ENCODE peak calls at places on chromosomes 3 and 15, in eight cellular contexts. One of them, this sample, is unnamed.

GRCh38 chr3:159733194-159733860 is 255.3 kb upstream of the IL12A start:
- DNase-seq in progenitor cell of endocrine pancreas: no peak
- DNase-seq in fibroblast of villous mesenchyme: peak
- DNase-seq in astrocyte of the cerebellum: peak
- DNase-seq in stomach: no peak
- DNase-seq in PC-9: peak
- DNase-seq in K562: no peak
- DNase-seq in thoracic aorta: no peak
- DNase-seq in this sample: no peak

GRCh38 chr15:42102646-42103235 is 8.4 kb upstream of the PLA2G4D start:
- DNase-seq in progenitor cell of endocrine pancreas: no peak
- DNase-seq in fibroblast of villous mesenchyme: peak
- DNase-seq in astrocyte of the cerebellum: peak
- DNase-seq in stomach: no peak
- DNase-seq in PC-9: no peak
- DNase-seq in K562: no peak
- DNase-seq in thoracic aorta: no peak
- DNase-seq in this sample: no peak

GRCh38 chr3:138434875-138435772 is 708 bp downstream of the ESYT3 start:
- DNase-seq in progenitor cell of endocrine pancreas: no peak
- DNase-seq in fibroblast of villous mesenchyme: no peak
- DNase-seq in astrocyte of the cerebellum: no peak
- DNase-seq in stomach: no peak
- DNase-seq in PC-9: peak
- DNase-seq in K562: no peak
- DNase-seq in thoracic aorta: no peak
- DNase-seq in this sample: no peak

GRCh38 chr15:48537277-48538113 is 108.0 kb downstream of the FBN1 start:
- DNase-seq in progenitor cell of endocrine pancreas: no peak
- DNase-seq in fibroblast of villous mesenchyme: no peak
- DNase-seq in astrocyte of the cerebellum: no peak
- DNase-seq in stomach: no peak
- DNase-seq in PC-9: no peak
- DNase-seq in K562: no peak
- DNase-seq in thoracic aorta: no peak
- DNase-seq in this sample: no peak

GRCh38 chr3:134794323-134794722 is 737 bp upstream of the EPHB1 start:
- DNase-seq in progenitor cell of endocrine pancreas: no peak
- DNase-seq in fibroblast of villous mesenchyme: no peak
- DNase-seq in astrocyte of the cerebellum: no peak
- DNase-seq in stomach: no peak
- DNase-seq in PC-9: no peak
- DNase-seq in K562: no peak
- DNase-seq in thoracic aorta: no peak
- DNase-seq in this sample: no peak

GRCh38 chr3:116394365-116394764 is 50.9 kb downstream of the LSAMP start:
- DNase-seq in progenitor cell of endocrine pancreas: no peak
- DNase-seq in fibroblast of villous mesenchyme: no peak
- DNase-seq in astrocyte of the cerebellum: no peak
- DNase-seq in stomach: no peak
- DNase-seq in PC-9: no peak
- DNase-seq in K562: no peak
- DNase-seq in thoracic aorta: no peak
- DNase-seq in this sample: no peak

GRCh38 chr15:99440029-99440428 is 125.8 kb upstream of the MEF2A start:
- DNase-seq in progenitor cell of endocrine pancreas: no peak
- DNase-seq in fibroblast of villous mesenchyme: no peak
- DNase-seq in astrocyte of the cerebellum: no peak
- DNase-seq in stomach: peak
- DNase-seq in PC-9: no peak
- DNase-seq in K562: no peak
- DNase-seq in thoracic aorta: no peak
- DNase-seq in this sample: no peak

GRCh38 chr3:192887701-192888100 is 30.0 kb downstream of the MB21D2 start:
- DNase-seq in progenitor cell of endocrine pancreas: no peak
- DNase-seq in fibroblast of villous mesenchyme: no peak
- DNase-seq in astrocyte of the cerebellum: no peak
- DNase-seq in stomach: no peak
- DNase-seq in PC-9: no peak
- DNase-seq in K562: no peak
- DNase-seq in thoracic aorta: no peak
- DNase-seq in this sample: no peak

GRCh38 chr3:40321818-40322217 is 12.3 kb downstream of the EIF1B start:
- DNase-seq in progenitor cell of endocrine pancreas: no peak
- DNase-seq in fibroblast of villous mesenchyme: no peak
- DNase-seq in astrocyte of the cerebellum: no peak
- DNase-seq in stomach: no peak
- DNase-seq in PC-9: no peak
- DNase-seq in K562: no peak
- DNase-seq in thoracic aorta: no peak
- DNase-seq in this sample: no peak

GRCh38 chr3:99978221-99978620 is 136.1 kb downstream of the FILIP1L start:
- DNase-seq in progenitor cell of endocrine pancreas: no peak
- DNase-seq in fibroblast of villous mesenchyme: no peak
- DNase-seq in astrocyte of the cerebellum: no peak
- DNase-seq in stomach: no peak
- DNase-seq in PC-9: no peak
- DNase-seq in K562: no peak
- DNase-seq in thoracic aorta: no peak
- DNase-seq in this sample: no peak

GRCh38 chr3:172305552-172305951 is 142.7 kb downstream of the GHSR start:
- DNase-seq in progenitor cell of endocrine pancreas: no peak
- DNase-seq in fibroblast of villous mesenchyme: peak
- DNase-seq in astrocyte of the cerebellum: no peak
- DNase-seq in stomach: no peak
- DNase-seq in PC-9: peak
- DNase-seq in K562: no peak
- DNase-seq in thoracic aorta: no peak
- DNase-seq in this sample: no peak

GRCh38 chr15:71804226-71804625 is 6.1 kb upstream of the NR2E3 start:
- DNase-seq in progenitor cell of endocrine pancreas: no peak
- DNase-seq in fibroblast of villous mesenchyme: no peak
- DNase-seq in astrocyte of the cerebellum: no peak
- DNase-seq in stomach: no peak
- DNase-seq in PC-9: no peak
- DNase-seq in K562: no peak
- DNase-seq in thoracic aorta: no peak
- DNase-seq in this sample: no peak

GRCh38 chr3:105537371-105538075 is 170.8 kb downstream of the ALCAM start:
- DNase-seq in progenitor cell of endocrine pancreas: no peak
- DNase-seq in fibroblast of villous mesenchyme: no peak
- DNase-seq in astrocyte of the cerebellum: no peak
- DNase-seq in stomach: no peak
- DNase-seq in PC-9: no peak
- DNase-seq in K562: no peak
- DNase-seq in thoracic aorta: no peak
- DNase-seq in this sample: no peak

GRCh38 chr15:28914483-28915023 is 28.8 kb downstream of the APBA2 start:
- DNase-seq in progenitor cell of endocrine pancreas: no peak
- DNase-seq in fibroblast of villous mesenchyme: no peak
- DNase-seq in astrocyte of the cerebellum: no peak
- DNase-seq in stomach: no peak
- DNase-seq in PC-9: no peak
- DNase-seq in K562: peak
- DNase-seq in thoracic aorta: no peak
- DNase-seq in this sample: no peak

GRCh38 chr15:28914046-28914445 is 28.3 kb downstream of the APBA2 start:
- DNase-seq in progenitor cell of endocrine pancreas: no peak
- DNase-seq in fibroblast of villous mesenchyme: no peak
- DNase-seq in astrocyte of the cerebellum: no peak
- DNase-seq in stomach: no peak
- DNase-seq in PC-9: no peak
- DNase-seq in K562: no peak
- DNase-seq in thoracic aorta: no peak
- DNase-seq in this sample: no peak

GRCh38 chr15:28912422-28912821 is 26.6 kb downstream of the APBA2 start:
- DNase-seq in progenitor cell of endocrine pancreas: no peak
- DNase-seq in fibroblast of villous mesenchyme: peak
- DNase-seq in astrocyte of the cerebellum: no peak
- DNase-seq in stomach: no peak
- DNase-seq in PC-9: no peak
- DNase-seq in K562: peak
- DNase-seq in thoracic aorta: no peak
- DNase-seq in this sample: no peak

GRCh38 chr15:28911295-28911979 is 25.7 kb downstream of the APBA2 start:
- DNase-seq in progenitor cell of endocrine pancreas: no peak
- DNase-seq in fibroblast of villous mesenchyme: no peak
- DNase-seq in astrocyte of the cerebellum: no peak
- DNase-seq in stomach: no peak
- DNase-seq in PC-9: no peak
- DNase-seq in K562: peak
- DNase-seq in thoracic aorta: no peak
- DNase-seq in this sample: no peak

GRCh38 chr15:28913171-28913765 is 27.5 kb downstream of the APBA2 start:
- DNase-seq in progenitor cell of endocrine pancreas: no peak
- DNase-seq in fibroblast of villous mesenchyme: no peak
- DNase-seq in astrocyte of the cerebellum: no peak
- DNase-seq in stomach: no peak
- DNase-seq in PC-9: no peak
- DNase-seq in K562: no peak
- DNase-seq in thoracic aorta: no peak
- DNase-seq in this sample: no peak
- TF ChIP-seq CTCF in progenitor cell of endocrine pancreas: peak
- TF ChIP-seq CTCF in fibroblast of villous mesenchyme: peak
- TF ChIP-seq CTCF in astrocyte of the cerebellum: peak
- TF ChIP-seq CTCF in stomach: no peak
- TF ChIP-seq CTCF in PC-9: no peak
- TF ChIP-seq CTCF in K562: peak
- TF ChIP-seq CTCF in thoracic aorta: no peak
- TF ChIP-seq CTCF in this sample: no peak

GRCh38 chr3:182622241-182622545 is 171.1 kb upstream of the ATP11B start:
- DNase-seq in progenitor cell of endocrine pancreas: no peak
- DNase-seq in fibroblast of villous mesenchyme: no peak
- DNase-seq in astrocyte of the cerebellum: no peak
- DNase-seq in stomach: no peak
- DNase-seq in PC-9: no peak
- DNase-seq in K562: no peak
- DNase-seq in thoracic aorta: no peak
- DNase-seq in this sample: no peak
- TF ChIP-seq CTCF in progenitor cell of endocrine pancreas: no peak
- TF ChIP-seq CTCF in fibroblast of villous mesenchyme: no peak
- TF ChIP-seq CTCF in astrocyte of the cerebellum: no peak
- TF ChIP-seq CTCF in stomach: no peak
- TF ChIP-seq CTCF in PC-9: no peak
- TF ChIP-seq CTCF in K562: no peak
- TF ChIP-seq CTCF in thoracic aorta: no peak
- TF ChIP-seq CTCF in this sample: no peak

GRCh38 chr3:123154346-123154985 is 47.3 kb upstream of the SEC22A start:
- DNase-seq in progenitor cell of endocrine pancreas: no peak
- DNase-seq in fibroblast of villous mesenchyme: no peak
- DNase-seq in astrocyte of the cerebellum: no peak
- DNase-seq in stomach: no peak
- DNase-seq in PC-9: no peak
- DNase-seq in K562: no peak
- DNase-seq in thoracic aorta: no peak
- DNase-seq in this sample: no peak

GRCh38 chr3:123152656-123153055 is 49.1 kb upstream of the SEC22A start:
- DNase-seq in progenitor cell of endocrine pancreas: no peak
- DNase-seq in fibroblast of villous mesenchyme: no peak
- DNase-seq in astrocyte of the cerebellum: no peak
- DNase-seq in stomach: no peak
- DNase-seq in PC-9: no peak
- DNase-seq in K562: no peak
- DNase-seq in thoracic aorta: no peak
- DNase-seq in this sample: no peak

GRCh38 chr3:123153821-123154323 is 47.9 kb upstream of the SEC22A start:
- DNase-seq in progenitor cell of endocrine pancreas: no peak
- DNase-seq in fibroblast of villous mesenchyme: no peak
- DNase-seq in astrocyte of the cerebellum: no peak
- DNase-seq in stomach: no peak
- DNase-seq in PC-9: no peak
- DNase-seq in K562: no peak
- DNase-seq in thoracic aorta: no peak
- DNase-seq in this sample: no peak

GRCh38 chr3:123151251-123151705 is 50.5 kb upstream of the SEC22A start:
- DNase-seq in progenitor cell of endocrine pancreas: no peak
- DNase-seq in fibroblast of villous mesenchyme: no peak
- DNase-seq in astrocyte of the cerebellum: no peak
- DNase-seq in stomach: no peak
- DNase-seq in PC-9: no peak
- DNase-seq in K562: no peak
- DNase-seq in thoracic aorta: no peak
- DNase-seq in this sample: no peak

GRCh38 chr3:123153124-123153523 is 48.6 kb upstream of the SEC22A start:
- DNase-seq in progenitor cell of endocrine pancreas: no peak
- DNase-seq in fibroblast of villous mesenchyme: no peak
- DNase-seq in astrocyte of the cerebellum: no peak
- DNase-seq in stomach: no peak
- DNase-seq in PC-9: no peak
- DNase-seq in K562: no peak
- DNase-seq in thoracic aorta: no peak
- DNase-seq in this sample: peak
- TF ChIP-seq CTCF in progenitor cell of endocrine pancreas: no peak
- TF ChIP-seq CTCF in fibroblast of villous mesenchyme: no peak
- TF ChIP-seq CTCF in astrocyte of the cerebellum: no peak
- TF ChIP-seq CTCF in stomach: no peak
- TF ChIP-seq CTCF in PC-9: no peak
- TF ChIP-seq CTCF in K562: no peak
- TF ChIP-seq CTCF in thoracic aorta: no peak
- TF ChIP-seq CTCF in this sample: no peak

DNA sequence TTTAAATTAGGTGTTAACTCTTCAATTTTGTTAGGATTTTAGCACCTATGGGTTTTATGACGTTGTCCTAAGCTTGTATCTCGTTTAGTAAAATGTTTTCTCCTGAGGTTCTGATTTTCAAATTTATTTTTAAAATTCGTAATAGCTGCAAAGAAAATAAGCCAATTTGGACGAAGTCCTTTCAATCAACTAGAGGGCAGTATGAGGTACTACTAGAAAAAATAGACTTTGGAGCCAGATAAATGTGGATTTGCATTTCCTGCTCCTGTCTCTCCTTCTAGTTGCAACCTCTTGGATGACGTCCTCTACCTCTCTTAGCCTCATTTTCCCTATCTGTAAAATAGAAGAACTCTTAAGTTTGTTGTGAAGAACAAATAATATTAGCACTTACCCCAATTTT is 81.1 kb downstream of the SLTM start:
- DNase-seq in progenitor cell of endocrine pancreas: no peak
- DNase-seq in fibroblast of villous mesenchyme: no peak
- DNase-seq in astrocyte of the cerebellum: no peak
- DNase-seq in stomach: no peak
- DNase-seq in PC-9: no peak
- DNase-seq in K562: peak
- DNase-seq in thoracic aorta: no peak
- DNase-seq in this sample: no peak
- TF ChIP-seq CTCF in progenitor cell of endocrine pancreas: peak
- TF ChIP-seq CTCF in fibroblast of villous mesenchyme: peak
- TF ChIP-seq CTCF in astrocyte of the cerebellum: no peak
- TF ChIP-seq CTCF in stomach: peak
- TF ChIP-seq CTCF in PC-9: no peak
- TF ChIP-seq CTCF in K562: no peak
- TF ChIP-seq CTCF in thoracic aorta: no peak
- TF ChIP-seq CTCF in this sample: no peak

DNA sequence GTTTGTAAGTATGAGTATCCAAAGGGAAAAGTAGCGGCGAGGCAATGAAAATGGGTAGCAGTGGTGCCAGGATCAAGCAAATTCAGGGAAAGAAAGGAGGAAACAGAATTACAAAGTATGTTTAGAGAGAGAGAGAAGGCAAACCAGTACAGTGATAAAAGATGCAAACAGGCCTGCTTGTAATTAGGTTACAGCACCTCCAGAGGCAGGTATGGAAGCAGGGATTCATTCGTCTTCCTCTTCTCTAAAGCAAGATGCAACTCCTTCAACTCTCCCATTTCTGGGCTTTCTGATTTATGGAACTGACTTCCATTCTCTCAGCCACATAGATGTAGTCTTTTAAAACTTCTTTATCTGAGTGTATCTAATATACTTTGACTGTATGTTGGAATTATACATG is 68.0 kb downstream of the CRYBG3 start:
- DNase-seq in progenitor cell of endocrine pancreas: no peak
- DNase-seq in fibroblast of villous mesenchyme: no peak
- DNase-seq in astrocyte of the cerebellum: no peak
- DNase-seq in stomach: no peak
- DNase-seq in PC-9: no peak
- DNase-seq in K562: no peak
- DNase-seq in thoracic aorta: no peak
- DNase-seq in this sample: no peak
- TF ChIP-seq CTCF in progenitor cell of endocrine pancreas: no peak
- TF ChIP-seq CTCF in fibroblast of villous mesenchyme: no peak
- TF ChIP-seq CTCF in astrocyte of the cerebellum: no peak
- TF ChIP-seq CTCF in stomach: no peak
- TF ChIP-seq CTCF in PC-9: no peak
- TF ChIP-seq CTCF in K562: no peak
- TF ChIP-seq CTCF in thoracic aorta: no peak
- TF ChIP-seq CTCF in this sample: no peak

This sample was measured in GM06990.